ENCODE peak calls at places on chromosomes 12 and 14, in four cellular contexts. E is neuronal stem cell, Z is aorta, A is right atrium auricular region. O is an unnamed sample.
A peak's percentile ranks its signal among the peaks of the same experiment; 100 is the strongest.

GRCh38 chr12:95633049-95633545 is 81.8 kb upstream of the USP44 start:
- DNase-seq in Z (peak; percentile 80), E (no peak), A (peak; percentile 69), O (peak; percentile 87)

GRCh38 chr14:75482366-75482765 is 39.9 kb upstream of the BATF start:
- DNase-seq in E (no peak), Z (no peak), A (no peak), O (no peak)

GRCh38 chr14:68082698-68083291 is 263.2 kb downstream of the RAD51B start:
- DNase-seq in A (no peak), E (no peak), Z (no peak), O (no peak)

GRCh38 chr12:21980544-21980943 is 39.3 kb upstream of the ABCC9 start:
- DNase-seq in Z (no peak), A (no peak), E (no peak), O (no peak)

GRCh38 chr12:29405561-29405960 is 24.6 kb upstream of the ERGIC2 start:
- DNase-seq in Z (no peak), E (no peak), A (no peak), O (no peak)

GRCh38 chr14:90450667-90451066 is 53.8 kb downstream of the CALM1 start:
- DNase-seq in E (no peak), Z (no peak), A (no peak), O (no peak)

GRCh38 chr14:68611611-68612010 is 181.3 kb downstream of the ZFP36L1 start:
- DNase-seq in E (no peak), A (no peak), Z (no peak), O (no peak)

GRCh38 chr12:73274972-73275371 is 1002.8 kb downstream of the TRHDE start:
- DNase-seq in Z (no peak), A (no peak), E (no peak), O (no peak)

GRCh38 chr12:120225200-120225558 is 24.3 kb upstream of the RPLP0 start:
- DNase-seq in A (no peak), Z (no peak), E (no peak), O (no peak)

GRCh38 chr12:120228041-120228290 is 27.1 kb upstream of the RPLP0 start:
- DNase-seq in Z (no peak), A (no peak), E (no peak), O (no peak)

GRCh38 chr12:120224304-120225199 is 23.6 kb upstream of the RPLP0 start:
- DNase-seq in E (no peak), A (no peak), Z (peak; percentile 68), O (no peak)

GRCh38 chr12:120227233-120228040 is 26.5 kb upstream of the RPLP0 start:
- DNase-seq in Z (no peak), A (no peak), E (no peak), O (no peak)

DNA sequence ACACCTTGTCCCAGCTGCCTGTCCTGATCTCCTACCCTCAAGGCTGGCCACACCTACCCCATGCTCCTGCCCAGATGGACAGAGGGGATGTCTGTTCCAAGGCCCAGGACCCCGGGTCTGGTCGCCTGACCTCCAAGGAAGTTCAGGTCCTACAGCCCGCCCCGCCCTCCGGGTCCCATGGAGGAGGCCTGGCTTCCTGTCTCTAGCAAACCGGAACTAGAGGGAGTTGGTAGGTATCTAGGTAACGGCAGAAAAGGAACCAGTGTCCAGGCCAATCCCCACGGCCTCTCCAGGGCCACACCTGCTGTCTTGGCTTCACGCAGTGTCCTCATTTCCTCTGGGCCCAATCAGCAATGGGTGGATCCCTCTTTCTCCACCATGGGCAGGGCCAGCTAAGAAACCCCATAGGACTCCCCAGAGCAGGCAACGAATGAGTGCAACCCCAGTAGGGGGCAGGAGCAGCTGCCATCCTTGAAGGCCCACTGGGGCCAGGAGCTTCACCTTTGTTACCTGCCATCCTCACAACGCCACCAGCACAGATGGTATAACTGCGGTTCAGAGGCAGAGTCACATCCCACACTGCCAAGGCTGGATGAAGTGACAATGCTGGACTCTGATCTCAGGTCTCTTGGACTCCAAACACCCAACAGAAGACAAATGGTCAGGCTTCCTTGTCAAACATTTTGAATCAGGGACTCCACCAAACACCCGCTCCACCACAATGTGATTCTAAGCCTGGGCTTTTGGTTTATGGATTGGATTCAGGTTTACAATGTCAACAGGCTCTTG is 25.1 kb upstream of the RPLP0 start:
- DNase-seq in A (no peak), Z (peak; percentile 48), E (no peak), O (no peak)
- H3K4me1 ChIP-seq in A (peaks cover 70% of the 10 kb centered on the region), Z (no peaks in the 10 kb centered on the region), E (peaks cover 43% of the 10 kb centered on the region), O (peaks cover 35% of the 10 kb centered on the region)

DNA sequence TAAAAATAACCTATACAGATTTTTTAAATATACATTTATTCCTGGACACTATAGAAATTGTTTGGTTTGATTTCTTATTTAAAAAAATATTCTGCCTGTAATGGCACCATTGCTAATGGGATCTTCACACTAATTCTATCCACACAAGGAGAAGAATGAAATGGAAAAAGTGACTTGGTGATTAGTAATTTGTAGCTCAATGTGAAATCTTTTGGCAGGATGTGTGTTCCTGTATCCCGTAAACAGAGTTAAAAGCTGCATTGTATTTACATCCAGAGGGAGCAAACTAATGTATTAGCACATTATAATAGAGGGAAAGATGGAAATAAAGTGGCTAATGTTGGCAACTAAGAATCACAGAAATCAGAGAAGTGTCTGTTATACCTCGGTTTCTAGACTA is 1455.3 kb upstream of the FLRT2 start:
- DNase-seq in E (no peak), Z (no peak), A (no peak), O (no peak)
- H3K9me3 ChIP-seq in E (no peaks in the 10 kb centered on the region), Z (peaks cover 3% of the 10 kb centered on the region), A (no peaks in the 10 kb centered on the region), O (no peaks in the 10 kb centered on the region)

GRCh38 chr12:51391047-51391837 is at the start of gene GALNT6:
- DNase-seq in Z (peak; percentile 66), E (peak; percentile 17), A (no peak), O (peak; percentile 73)
- H3K4me1 ChIP-seq in Z (no peaks in the 10 kb centered on the region), E (peaks cover 3% of the 10 kb centered on the region), A (peaks cover 17% of the 10 kb centered on the region), O (peaks cover 41% of the 10 kb centered on the region)

DNA sequence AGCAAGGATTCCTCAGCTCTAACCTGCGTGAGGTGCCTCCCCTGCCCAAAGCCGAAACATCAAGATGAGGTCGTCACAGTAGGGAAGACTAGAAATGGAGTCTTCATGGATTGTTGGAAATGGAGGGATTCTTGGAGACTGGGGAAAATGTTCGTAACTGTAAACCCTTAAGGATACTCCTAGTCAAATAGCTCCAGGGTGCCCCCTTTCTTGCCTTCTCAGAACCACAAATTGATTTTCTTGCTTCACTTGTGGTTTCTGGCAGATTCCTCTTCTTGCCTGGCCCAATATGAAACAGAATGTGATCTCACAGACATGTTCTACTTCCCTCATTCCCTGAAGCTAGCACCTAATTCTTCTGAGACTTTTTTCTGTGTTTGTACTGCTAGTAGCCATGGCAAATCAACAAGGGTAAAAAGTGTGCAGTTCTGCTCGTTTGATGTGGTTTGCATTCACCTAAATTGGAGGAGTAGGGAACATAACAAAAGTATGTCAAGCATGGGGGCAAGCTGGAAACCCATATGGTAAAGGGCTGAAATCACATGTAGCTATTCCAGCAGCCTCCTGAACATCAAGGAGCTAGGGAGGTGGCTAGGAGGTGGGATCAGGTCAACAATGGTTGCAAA is 331.9 kb downstream of the PAWR start:
- DNase-seq in A (no peak), E (no peak), Z (no peak), O (peak; percentile 89)
- H3K9me3 ChIP-seq in A (no peaks in the 10 kb centered on the region), E (no peaks in the 10 kb centered on the region), Z (no peaks in the 10 kb centered on the region), O (no peaks in the 10 kb centered on the region)

O was measured in trophoblast cell.